ENCODE peak calls at places on chromosome 13, in four cellular contexts. I, E, Y and D are unnamed samples.

GRCh38 chr13:41651413-41652068 is 194.2 kb downstream of the RGCC start:
- DNase-seq in E (no peak), Y (no peak), I (no peak), D (no peak)

GRCh38 chr13:66926851-66927524 is 303.1 kb downstream of the PCDH9 start:
- DNase-seq in I (no peak), E (no peak), Y (no peak), D (no peak)

GRCh38 chr13:112124100-112124499 is 57.2 kb downstream of the SOX1 start:
- DNase-seq in I (no peak), E (no peak), Y (no peak), D (no peak)

GRCh38 chr13:110133425-110134235 is 173.3 kb downstream of the COL4A1 start:
- DNase-seq in I (no peak), Y (no peak), E (no peak), D (no peak)

GRCh38 chr13:102033719-102034446 is 368.0 kb downstream of the FGF14 start:
- DNase-seq in Y (no peak), I (no peak), E (no peak), D (no peak)

GRCh38 chr13:28002886-28003698 is 14.6 kb upstream of the URAD start:
- DNase-seq in I (no peak), Y (no peak), E (no peak), D (no peak)

GRCh38 chr13:53782400-53783030 is 753.9 kb downstream of the OLFM4 start:
- DNase-seq in I (peak; percentile 84), E (no peak), Y (no peak), D (peak; percentile 9)

GRCh38 chr13:107441279-107441678 is 774.1 kb downstream of the LIG4 start:
- DNase-seq in I (no peak), E (no peak), Y (no peak), D (no peak)

GRCh38 chr13:41075034-41075433 is 13.7 kb downstream of the WBP4 start:
- DNase-seq in Y (peak; percentile 22), E (no peak), I (peak; percentile 64), D (no peak)

GRCh38 chr13:110540871-110541525 is 20.5 kb downstream of the RAB20 start:
- DNase-seq in I (peak; percentile 62), Y (no peak), E (peak; percentile 60), D (no peak)

GRCh38 chr13:28718538-28719226 is at the start of gene SLC46A3:
- DNase-seq in I (peak; percentile 97), Y (peak; percentile 95), E (peak; percentile 99), D (peak; percentile 94)